ENCODE peak calls at places on chromosomes 6 and 20, in ten cellular contexts. M is ascending aorta, O is ovary, L is cardiac muscle cell, A is choroid plexus epithelial cell, H is HCT116, S is body of pancreas, U is fibroblast of pulmonary artery, Y is GM06990, V is GM12865. Q is an unnamed sample.

GRCh38 chr6:5871296-5871695 is 135.4 kb downstream of the NRN1 start:
- DNase-seq in H (no peak), A (no peak), S (no peak), U (no peak), O (no peak), Y (peak; percentile 37), L (no peak), M (no peak), V (peak; percentile 65), Q (no peak)

GRCh38 chr6:38436726-38437465 is 202.8 kb downstream of the BTBD9 start:
- DNase-seq in A (peak; percentile 63), Y (no peak), O (no peak), S (no peak), U (peak; percentile 65), M (no peak), V (no peak), L (peak; percentile 54), H (peak; percentile 22), Q (no peak)

GRCh38 chr6:106056060-106056737 is 29.9 kb upstream of the PRDM1 start:
- DNase-seq in A (no peak), H (no peak), V (no peak), M (no peak), O (no peak), Y (no peak), S (no peak), U (no peak), L (no peak), Q (no peak)

GRCh38 chr20:35942243-35942642 is 12.1 kb downstream of the SCAND1 start:
- DNase-seq in O (no peak), M (no peak), H (no peak), Y (no peak), S (no peak), U (no peak), L (no peak), A (no peak), V (no peak), Q (no peak)

GRCh38 chr6:137192821-137193220 is 19.4 kb upstream of the IL22RA2 start:
- DNase-seq in V (no peak), S (no peak), O (no peak), H (no peak), A (no peak), M (no peak), Y (no peak), L (no peak), U (no peak), Q (no peak)

GRCh38 chr6:43378631-43379030 is 9.2 kb upstream of the ZNF318 start:
- DNase-seq in Y (no peak), M (no peak), L (no peak), U (no peak), S (no peak), A (no peak), V (no peak), O (no peak), H (no peak), Q (no peak)

GRCh38 chr6:161549977-161550655 is 276.3 kb upstream of the AGPAT4 start:
- DNase-seq in V (no peak), U (no peak), O (no peak), H (peak; percentile 21), Y (no peak), L (no peak), S (no peak), A (peak; percentile 5), M (no peak), Q (no peak)

GRCh38 chr6:41120058-41120457 is 34.1 kb downstream of the TREML1 start:
- DNase-seq in H (no peak), S (no peak), A (no peak), O (no peak), U (no peak), V (no peak), L (no peak), Y (no peak), M (no peak), Q (no peak)

GRCh38 chr6:19538086-19538485 is 299.1 kb upstream of the ID4 start:
- DNase-seq in A (no peak), O (no peak), L (no peak), Y (no peak), M (no peak), S (peak; percentile 87), U (no peak), V (no peak), H (no peak), Q (no peak)

GRCh38 chr20:49799698-49800097 is 12.9 kb upstream of the SLC9A8 start:
- DNase-seq in U (no peak), Y (no peak), A (no peak), V (no peak), O (no peak), M (no peak), L (no peak), S (no peak), H (no peak), Q (no peak)

GRCh38 chr20:49795125-49795424 is 17.6 kb upstream of the SLC9A8 start:
- DNase-seq in L (no peak), A (no peak), V (no peak), Y (no peak), H (no peak), O (no peak), U (no peak), M (no peak), S (no peak), Q (no peak)

GRCh38 chr20:49798718-49799117 is 13.9 kb upstream of the SLC9A8 start:
- DNase-seq in Y (no peak), S (no peak), H (no peak), U (no peak), V (no peak), A (no peak), M (no peak), O (no peak), L (no peak), Q (no peak)

GRCh38 chr20:49794336-49795124 is 18.1 kb upstream of the SLC9A8 start:
- DNase-seq in H (no peak), O (no peak), L (peak; percentile 21), Y (no peak), M (no peak), V (no peak), U (no peak), S (peak; percentile 33), A (no peak), Q (no peak)

DNA sequence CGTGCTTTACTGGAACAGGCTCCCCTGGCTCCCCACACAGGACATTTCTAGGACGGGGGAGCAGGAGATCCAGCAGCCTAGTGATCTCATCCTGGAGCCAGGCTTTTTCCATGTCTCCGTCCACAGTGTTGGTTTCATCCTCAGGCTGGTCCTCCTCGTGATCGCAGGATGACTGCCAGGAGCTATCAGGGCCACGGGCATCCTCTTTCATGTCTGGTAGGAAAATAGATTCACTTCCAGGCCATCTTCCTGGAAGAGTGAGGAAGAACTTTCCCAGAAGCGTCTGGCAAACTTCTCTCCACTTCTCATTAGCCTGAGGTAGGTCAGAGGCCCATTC is 15.4 kb upstream of the SLC9A8 start:
- DNase-seq in A (no peak), O (no peak), V (no peak), H (no peak), S (no peak), L (no peak), Y (no peak), U (no peak), M (no peak), Q (no peak)
- TF ChIP-seq CTCF in A (no peak), O (no peak), V (no peak), H (no peak), S (no peak), L (no peak), Y (no peak), U (no peak), M (no peak), Q (no peak)

GRCh38 chr6:103273048-103273447 is 1586.7 kb downstream of the HACE1 start:
- DNase-seq in S (no peak), O (no peak), A (peak; percentile 32), L (no peak), V (no peak), H (peak; percentile 56), M (no peak), U (peak; percentile 1), Y (no peak), Q (no peak)
- TF ChIP-seq CTCF in S (peak; percentile 8), O (no peak), A (no peak), L (no peak), V (no peak), H (peak; percentile 31), M (no peak), U (peak; percentile 15), Y (no peak), Q (peak; percentile 20)

DNA sequence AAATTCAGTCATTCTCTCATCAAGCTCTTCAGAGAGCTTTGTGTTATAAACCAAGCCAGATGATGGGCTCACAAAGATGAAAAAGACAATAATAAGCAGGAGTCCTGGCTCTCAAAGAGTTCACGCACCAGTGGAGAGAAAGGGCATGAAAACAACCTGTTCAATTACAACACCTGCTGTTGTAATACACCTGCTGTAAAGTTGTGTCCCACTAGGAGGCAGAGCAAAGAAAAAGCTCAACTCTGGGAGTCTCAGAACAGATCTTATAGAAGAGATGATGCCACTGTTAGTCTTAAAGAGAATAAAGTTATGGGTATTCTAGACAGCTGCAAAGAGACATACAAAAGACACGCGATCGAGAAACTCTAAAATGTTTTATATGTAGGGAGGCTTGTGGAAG is 100.6 kb downstream of the DCDC2 start:
- DNase-seq in S (no peak), Y (no peak), M (no peak), H (peak; percentile 13), O (no peak), V (no peak), L (no peak), U (no peak), A (no peak), Q (no peak)
- TF ChIP-seq CTCF in S (no peak), Y (no peak), M (no peak), H (no peak), O (no peak), V (no peak), L (no peak), U (no peak), A (no peak), Q (no peak)

GRCh38 chr6:32807020-32807580 is 9.7 kb downstream of the HLA-DOB start:
- DNase-seq in S (no peak), A (no peak), V (no peak), L (no peak), M (no peak), Y (no peak), O (no peak), H (no peak), U (no peak), Q (no peak)
- TF ChIP-seq CTCF in S (no peak), A (no peak), V (peak; percentile 3), L (no peak), M (no peak), Y (no peak), O (no peak), H (no peak), U (no peak), Q (no peak)

Q was measured in mesothelial cell of epicardium.